ENCODE peak calls at places on chromosomes 7 and 10, in six cellular contexts. One of them, this sample, is unnamed.

GRCh38 chr7:86814980-86815379 is 171.3 kb downstream of the GRM3 start:
- DNase-seq in PC-9: no peak
- DNase-seq in PC-3: peak; percentile 38
- DNase-seq in DND-41: no peak
- DNase-seq in astrocyte: no peak
- DNase-seq in HCT116: peak; percentile 28
- DNase-seq in this sample: no peak

GRCh38 chr7:91083855-91084644 is 180.2 kb upstream of the FZD1 start:
- DNase-seq in PC-9: no peak
- DNase-seq in PC-3: peak; percentile 4
- DNase-seq in DND-41: no peak
- DNase-seq in astrocyte: no peak
- DNase-seq in HCT116: no peak
- DNase-seq in this sample: no peak

GRCh38 chr10:123236122-123236521 is 81.9 kb downstream of the BUB3 start:
- DNase-seq in PC-9: no peak
- DNase-seq in PC-3: no peak
- DNase-seq in DND-41: no peak
- DNase-seq in astrocyte: no peak
- DNase-seq in HCT116: no peak
- DNase-seq in this sample: peak; percentile 9

GRCh38 chr7:83970081-83970480 is 224.5 kb downstream of the SEMA3A start:
- DNase-seq in PC-9: no peak
- DNase-seq in PC-3: no peak
- DNase-seq in DND-41: no peak
- DNase-seq in astrocyte: no peak
- DNase-seq in HCT116: no peak
- DNase-seq in this sample: no peak

GRCh38 chr10:3529691-3530090 is 255.3 kb downstream of the KLF6 start:
- DNase-seq in PC-9: no peak
- DNase-seq in PC-3: no peak
- DNase-seq in DND-41: no peak
- DNase-seq in astrocyte: no peak
- DNase-seq in HCT116: no peak
- DNase-seq in this sample: no peak

GRCh38 chr10:16965740-16966447 is 148.7 kb upstream of the RSU1 start:
- DNase-seq in PC-9: peak; percentile 73
- DNase-seq in PC-3: peak; percentile 91
- DNase-seq in DND-41: no peak
- DNase-seq in astrocyte: peak; percentile 100
- DNase-seq in HCT116: peak; percentile 72
- DNase-seq in this sample: peak; percentile 98

GRCh38 chr10:132446661-132447445 is 49.9 kb downstream of the PWWP2B start:
- DNase-seq in PC-9: peak; percentile 72
- DNase-seq in PC-3: peak; percentile 76
- DNase-seq in DND-41: peak; percentile 84
- DNase-seq in astrocyte: no peak
- DNase-seq in HCT116: peak; percentile 48
- DNase-seq in this sample: peak; percentile 33

GRCh38 chr7:140674356-140674800 is 1.6 kb downstream of the ADCK2 start:
- DNase-seq in PC-9: peak; percentile 41
- DNase-seq in PC-3: peak; percentile 25
- DNase-seq in DND-41: no peak
- DNase-seq in astrocyte: no peak
- DNase-seq in HCT116: no peak
- DNase-seq in this sample: no peak

GRCh38 chr7:9204571-9204970 is 771.2 kb downstream of the NXPH1 start:
- DNase-seq in PC-9: no peak
- DNase-seq in PC-3: no peak
- DNase-seq in DND-41: no peak
- DNase-seq in astrocyte: peak; percentile 52
- DNase-seq in HCT116: no peak
- DNase-seq in this sample: peak; percentile 61

DNA sequence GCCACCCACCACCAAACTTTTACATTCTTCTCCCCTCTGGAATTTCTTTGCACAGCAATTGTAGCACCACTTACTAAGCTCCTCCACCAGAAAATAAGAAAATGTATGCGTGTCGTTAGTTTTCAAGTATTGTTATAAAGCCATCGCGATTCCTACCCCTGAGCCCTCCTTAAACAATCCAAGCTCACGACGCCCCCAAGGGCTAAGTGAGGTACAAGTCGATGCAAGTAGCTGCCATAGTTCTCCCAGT is 1.3 kb downstream of the FRAT2 start:
- DNase-seq in PC-9: no peak
- DNase-seq in PC-3: no peak
- DNase-seq in DND-41: no peak
- DNase-seq in astrocyte: peak; percentile 24
- DNase-seq in HCT116: no peak
- DNase-seq in this sample: peak; percentile 41
- H2AFZ ChIP-seq in PC-9: peak overlapping the region; percentile 71
- H2AFZ ChIP-seq in PC-3: peak overlapping the region; percentile 41
- H2AFZ ChIP-seq in DND-41: peak overlapping the region; percentile 90
- H2AFZ ChIP-seq in astrocyte: peak overlapping the region; percentile 96
- H2AFZ ChIP-seq in HCT116: no peak overlapping the region
- H2AFZ ChIP-seq in this sample: no peak overlapping the region

DNA sequence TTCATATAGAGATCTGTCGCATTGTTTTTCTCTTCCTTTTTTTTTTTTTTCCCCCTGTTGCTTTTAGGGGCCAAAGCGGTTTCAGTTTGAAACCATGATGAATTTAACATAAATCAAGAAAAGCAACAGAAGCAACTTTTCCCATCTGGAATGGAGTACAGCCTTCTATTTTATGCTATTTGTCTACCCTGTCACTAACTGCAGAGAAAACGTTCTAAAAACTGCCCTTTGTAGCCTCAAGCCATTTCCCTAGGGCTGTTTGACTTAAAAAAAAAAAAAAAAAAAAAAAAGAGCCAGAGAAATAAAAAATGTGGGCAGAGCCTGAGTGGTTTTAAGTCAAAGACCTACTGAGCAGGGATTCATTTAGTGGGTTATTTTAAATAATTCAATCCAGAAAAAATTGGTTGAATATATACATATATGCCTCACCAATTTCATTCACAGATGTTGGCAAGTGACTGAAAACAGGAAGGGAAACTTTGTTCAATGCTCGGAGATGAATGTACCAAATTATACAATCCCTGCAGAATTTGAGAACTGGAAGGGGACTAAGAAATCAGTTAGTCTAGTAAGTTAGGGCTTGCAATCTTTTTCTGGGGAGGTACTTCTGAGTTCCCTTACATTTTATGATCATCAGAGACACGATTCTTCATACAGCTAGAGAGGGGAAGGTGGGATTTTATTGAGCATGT is 75.2 kb downstream of the PPP1R3C start:
- DNase-seq in PC-9: no peak
- DNase-seq in PC-3: no peak
- DNase-seq in DND-41: no peak
- DNase-seq in astrocyte: no peak
- DNase-seq in HCT116: no peak
- DNase-seq in this sample: no peak
- H2AFZ ChIP-seq in PC-9: no peak overlapping the region
- H2AFZ ChIP-seq in PC-3: no peak overlapping the region
- H2AFZ ChIP-seq in DND-41: no peak overlapping the region
- H2AFZ ChIP-seq in astrocyte: no peak overlapping the region
- H2AFZ ChIP-seq in HCT116: no peak overlapping the region
- H2AFZ ChIP-seq in this sample: no peak overlapping the region

GRCh38 chr10:124356706-124357582 is 61.8 kb downstream of the OAT start:
- DNase-seq in PC-9: no peak
- DNase-seq in PC-3: peak; percentile 16
- DNase-seq in DND-41: no peak
- DNase-seq in astrocyte: no peak
- DNase-seq in HCT116: no peak
- DNase-seq in this sample: no peak
- H2AFZ ChIP-seq in PC-9: no peak overlapping the region
- H2AFZ ChIP-seq in PC-3: no peak overlapping the region
- H2AFZ ChIP-seq in DND-41: no peak overlapping the region
- H2AFZ ChIP-seq in astrocyte: no peak overlapping the region
- H2AFZ ChIP-seq in HCT116: peak overlapping the region; percentile 82
- H2AFZ ChIP-seq in this sample: no peak overlapping the region

DNA sequence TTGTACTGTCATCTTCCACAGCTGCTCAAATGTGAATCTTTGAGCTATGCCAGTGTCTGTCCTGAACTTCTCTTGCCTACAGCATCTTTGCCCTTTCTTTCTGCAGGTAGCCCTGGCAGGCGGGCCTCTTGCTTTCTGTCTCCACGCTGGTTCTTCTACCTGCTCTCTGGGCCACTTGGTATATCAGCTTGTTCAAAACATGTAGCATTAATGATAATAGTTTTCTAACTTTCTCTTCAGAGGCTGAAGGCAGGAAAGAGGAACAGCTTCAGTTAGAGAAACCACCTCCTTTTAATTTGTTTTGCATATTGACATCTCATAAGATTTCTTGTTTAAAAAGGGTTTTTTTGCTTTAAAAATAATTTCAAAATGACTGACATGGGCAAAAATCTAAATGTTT is 923 bp upstream of the FGL2 start:
- DNase-seq in PC-9: no peak
- DNase-seq in PC-3: no peak
- DNase-seq in DND-41: no peak
- DNase-seq in astrocyte: no peak
- DNase-seq in HCT116: no peak
- DNase-seq in this sample: no peak
- H2AFZ ChIP-seq in PC-9: no peak overlapping the region
- H2AFZ ChIP-seq in PC-3: no peak overlapping the region
- H2AFZ ChIP-seq in DND-41: peak overlapping the region; percentile 83
- H2AFZ ChIP-seq in astrocyte: no peak overlapping the region
- H2AFZ ChIP-seq in HCT116: no peak overlapping the region
- H2AFZ ChIP-seq in this sample: no peak overlapping the region

DNA sequence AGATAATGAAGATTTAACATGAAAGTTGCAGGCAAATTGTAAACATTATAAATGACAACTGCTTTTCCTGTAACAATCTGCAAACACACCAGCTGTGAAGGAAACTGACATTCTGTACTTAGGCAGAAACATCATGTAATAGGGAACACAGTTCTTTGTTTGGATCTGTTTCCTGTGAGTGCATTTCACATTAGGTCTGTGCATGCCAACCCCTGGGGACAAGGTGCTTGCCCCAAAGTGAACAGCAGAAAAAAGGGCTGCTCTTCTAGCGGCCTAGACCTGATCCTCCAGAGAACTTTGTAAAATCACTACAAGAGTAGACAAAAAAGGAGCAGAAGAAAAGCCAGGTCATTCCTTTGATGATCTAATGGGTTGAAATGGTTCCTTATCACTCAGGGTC is 249.5 kb downstream of the CREB5 start:
- DNase-seq in PC-9: no peak
- DNase-seq in PC-3: no peak
- DNase-seq in DND-41: no peak
- DNase-seq in astrocyte: no peak
- DNase-seq in HCT116: no peak
- DNase-seq in this sample: no peak
- H2AFZ ChIP-seq in PC-9: no peak overlapping the region
- H2AFZ ChIP-seq in PC-3: no peak overlapping the region
- H2AFZ ChIP-seq in DND-41: peak overlapping the region; percentile 55
- H2AFZ ChIP-seq in astrocyte: no peak overlapping the region
- H2AFZ ChIP-seq in HCT116: no peak overlapping the region
- H2AFZ ChIP-seq in this sample: no peak overlapping the region

GRCh38 chr10:75547391-75548298 is 116.2 kb downstream of the LRMDA start:
- DNase-seq in PC-9: peak; percentile 48
- DNase-seq in PC-3: peak; percentile 85
- DNase-seq in DND-41: no peak
- DNase-seq in astrocyte: peak; percentile 97
- DNase-seq in HCT116: no peak
- DNase-seq in this sample: peak; percentile 98
- H2AFZ ChIP-seq in PC-9: no peak overlapping the region
- H2AFZ ChIP-seq in PC-3: no peak overlapping the region
- H2AFZ ChIP-seq in DND-41: no peak overlapping the region
- H2AFZ ChIP-seq in astrocyte: no peak overlapping the region
- H2AFZ ChIP-seq in HCT116: no peak overlapping the region
- H2AFZ ChIP-seq in this sample: no peak overlapping the region

GRCh38 chr7:44998153-44998871 is 1.7 kb upstream of the CCM2 start:
- DNase-seq in PC-9: peak; percentile 31
- DNase-seq in PC-3: no peak
- DNase-seq in DND-41: no peak
- DNase-seq in astrocyte: no peak
- DNase-seq in HCT116: no peak
- DNase-seq in this sample: no peak
- H2AFZ ChIP-seq in PC-9: peak overlapping the region; percentile 99
- H2AFZ ChIP-seq in PC-3: peak overlapping the region; percentile 99
- H2AFZ ChIP-seq in DND-41: peak overlapping the region; percentile 34
- H2AFZ ChIP-seq in astrocyte: no peak overlapping the region
- H2AFZ ChIP-seq in HCT116: no peak overlapping the region
- H2AFZ ChIP-seq in this sample: peak overlapping the region; percentile 24

DNA sequence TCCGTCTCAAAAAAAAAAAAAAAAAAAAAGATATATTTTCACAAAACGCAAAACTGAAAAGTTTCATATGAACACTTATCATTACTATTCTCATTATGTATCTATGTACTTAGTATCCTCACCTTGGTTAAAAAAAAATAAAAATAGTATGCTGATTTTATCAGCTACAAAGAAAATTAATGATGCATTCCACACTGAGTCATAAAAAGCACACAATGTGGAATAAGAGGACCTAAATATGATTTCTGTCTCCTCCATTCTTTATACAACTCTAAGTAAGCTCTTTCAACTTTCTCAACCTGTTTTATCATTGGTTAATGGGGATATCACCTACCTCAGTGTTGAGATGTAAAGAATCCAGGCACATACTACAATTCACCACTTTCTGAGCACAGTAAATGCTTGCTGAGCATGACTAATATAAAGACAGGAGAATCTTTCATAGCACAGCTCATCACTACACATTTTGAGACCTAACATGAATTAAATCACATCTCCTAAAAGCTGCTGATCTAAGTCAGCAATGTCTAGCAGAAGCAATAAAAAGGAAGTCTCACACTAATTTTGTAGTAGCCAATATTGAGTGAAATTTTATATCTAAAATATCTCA is 2.7 kb downstream of the SNX13 start:
- DNase-seq in PC-9: peak; percentile 51
- DNase-seq in PC-3: peak; percentile 24
- DNase-seq in DND-41: no peak
- DNase-seq in astrocyte: peak; percentile 12
- DNase-seq in HCT116: no peak
- DNase-seq in this sample: no peak
- H2AFZ ChIP-seq in PC-9: no peak overlapping the region
- H2AFZ ChIP-seq in PC-3: no peak overlapping the region
- H2AFZ ChIP-seq in DND-41: no peak overlapping the region
- H2AFZ ChIP-seq in astrocyte: no peak overlapping the region
- H2AFZ ChIP-seq in HCT116: no peak overlapping the region
- H2AFZ ChIP-seq in this sample: no peak overlapping the region

This sample was measured in fibroblast of lung.